ENCODE peak calls at places on chromosomes 11 and 22, in six cellular contexts. Q, D, F, H, T and K are unnamed samples.

GRCh38 chr11:66529069-66529468 is 16.8 kb downstream of the ZDHHC24 start:
- DNase-seq in D (no peak), H (no peak), T (no peak), F (no peak), Q (no peak), K (no peak)

GRCh38 chr11:86553322-86553721 is 119.1 kb downstream of the ME3 start:
- DNase-seq in T (peak), H (no peak), F (no peak), D (no peak), Q (no peak), K (no peak)

GRCh38 chr11:82811369-82811768 is 77.7 kb upstream of the FAM181B start:
- DNase-seq in T (no peak), D (no peak), H (no peak), Q (no peak), F (no peak), K (no peak)

GRCh38 chr11:123640677-123641494 is 13.5 kb downstream of the SCN3B start:
- DNase-seq in F (peak), D (no peak), H (peak), Q (peak), T (no peak), K (peak)

GRCh38 chr22:38924197-38924952 is 33.0 kb upstream of the APOBEC3A start:
- DNase-seq in F (peak), T (peak), Q (peak), H (peak), D (peak), K (peak)

GRCh38 chr11:795638-796564 is 2.2 kb downstream of the SLC25A22 start:
- DNase-seq in T (peak), H (peak), F (peak), Q (peak), D (peak), K (peak)

GRCh38 chr11:45560935-45561330 is 104.5 kb downstream of the CHST1 start:
- DNase-seq in F (no peak), T (no peak), H (no peak), D (no peak), Q (no peak), K (no peak)

GRCh38 chr11:115168229-115168671 is 336.0 kb downstream of the CADM1 start:
- DNase-seq in H (no peak), D (no peak), T (no peak), F (no peak), Q (no peak), K (no peak)

GRCh38 chr22:19382240-19382639 is 49.3 kb downstream of the HIRA start:
- DNase-seq in F (no peak), Q (no peak), H (no peak), D (no peak), T (no peak), K (no peak)

GRCh38 chr11:70270877-70271634 is 566 bp downstream of the PPFIA1 start:
- DNase-seq in T (peak), D (peak), F (peak), Q (peak), H (peak), K (peak)

GRCh38 chr11:134558916-134559616 is 147.0 kb upstream of the B3GAT1 start:
- DNase-seq in D (no peak), T (no peak), H (no peak), F (no peak), Q (no peak), K (no peak)

GRCh38 chr22:24554316-24555159 is at the start of gene GUCD1:
- DNase-seq in D (peak), H (peak), T (no peak), Q (peak), F (peak), K (peak)

GRCh38 chr11:101127699-101128570 is 1.7 kb downstream of the PGR start:
- DNase-seq in Q (peak), F (peak), T (no peak), H (peak), D (no peak), K (no peak)

GRCh38 chr22:27773236-27773550 is 28.4 kb downstream of the MN1 start:
- DNase-seq in Q (no peak), F (no peak), D (no peak), T (no peak), H (no peak), K (no peak)

GRCh38 chr11:44017443-44018126 is 30.2 kb upstream of the ACCSL start:
- DNase-seq in H (no peak), Q (peak), D (peak), T (no peak), F (no peak), K (peak)

GRCh38 chr22:49272546-49273125 is 555.0 kb downstream of the BRD1 start:
- DNase-seq in F (no peak), Q (no peak), T (no peak), D (peak), H (no peak), K (no peak)

GRCh38 chr22:29204617-29205183 is 996 bp upstream of the EMID1 start:
- DNase-seq in T (no peak), F (no peak), H (no peak), D (no peak), Q (no peak), K (no peak)

GRCh38 chr22:40560551-40560950 is 76.0 kb downstream of the MRTFA start:
- DNase-seq in D (no peak), H (peak), Q (no peak), T (no peak), F (no peak), K (peak)

GRCh38 chr11:102598272-102598671 is 26.9 kb downstream of the MMP20 start:
- DNase-seq in T (no peak), D (no peak), Q (no peak), H (no peak), F (no peak), K (no peak)

GRCh38 chr11:34175284-34176019 is 70.0 kb downstream of the NAT10 start:
- DNase-seq in D (no peak), T (no peak), F (no peak), H (no peak), Q (no peak), K (no peak)

GRCh38 chr11:66860449-66860831 is 3.6 kb downstream of the LRFN4 start:
- DNase-seq in F (no peak), H (no peak), Q (no peak), D (no peak), T (no peak), K (no peak)

DNA sequence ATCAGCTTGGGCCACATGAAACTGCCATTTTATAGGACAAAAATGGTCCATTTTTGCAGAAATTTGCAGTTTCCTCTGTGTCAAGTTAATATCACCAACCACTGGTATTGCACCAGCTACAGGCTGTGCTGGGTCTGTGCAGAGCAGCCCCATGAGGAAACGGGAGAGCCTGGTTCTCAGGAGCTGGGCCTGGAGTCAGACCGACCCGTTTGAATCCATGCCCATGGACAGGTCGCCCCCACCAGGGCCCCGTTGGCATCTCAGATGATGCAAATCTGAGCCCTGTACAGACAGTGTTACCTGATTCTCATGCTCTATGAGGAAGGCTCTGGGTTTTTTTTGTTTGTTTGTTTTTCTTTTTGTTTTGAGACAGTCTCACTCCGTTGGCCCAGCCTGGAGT is 9.8 kb upstream of the SEC14L6 start:
- DNase-seq in T (no peak), F (no peak), Q (no peak), D (no peak), H (no peak), K (no peak)
- TF ChIP-seq CTCF in T (no peak), F (no peak), Q (no peak), D (no peak), H (no peak), K (no peak)

DNA sequence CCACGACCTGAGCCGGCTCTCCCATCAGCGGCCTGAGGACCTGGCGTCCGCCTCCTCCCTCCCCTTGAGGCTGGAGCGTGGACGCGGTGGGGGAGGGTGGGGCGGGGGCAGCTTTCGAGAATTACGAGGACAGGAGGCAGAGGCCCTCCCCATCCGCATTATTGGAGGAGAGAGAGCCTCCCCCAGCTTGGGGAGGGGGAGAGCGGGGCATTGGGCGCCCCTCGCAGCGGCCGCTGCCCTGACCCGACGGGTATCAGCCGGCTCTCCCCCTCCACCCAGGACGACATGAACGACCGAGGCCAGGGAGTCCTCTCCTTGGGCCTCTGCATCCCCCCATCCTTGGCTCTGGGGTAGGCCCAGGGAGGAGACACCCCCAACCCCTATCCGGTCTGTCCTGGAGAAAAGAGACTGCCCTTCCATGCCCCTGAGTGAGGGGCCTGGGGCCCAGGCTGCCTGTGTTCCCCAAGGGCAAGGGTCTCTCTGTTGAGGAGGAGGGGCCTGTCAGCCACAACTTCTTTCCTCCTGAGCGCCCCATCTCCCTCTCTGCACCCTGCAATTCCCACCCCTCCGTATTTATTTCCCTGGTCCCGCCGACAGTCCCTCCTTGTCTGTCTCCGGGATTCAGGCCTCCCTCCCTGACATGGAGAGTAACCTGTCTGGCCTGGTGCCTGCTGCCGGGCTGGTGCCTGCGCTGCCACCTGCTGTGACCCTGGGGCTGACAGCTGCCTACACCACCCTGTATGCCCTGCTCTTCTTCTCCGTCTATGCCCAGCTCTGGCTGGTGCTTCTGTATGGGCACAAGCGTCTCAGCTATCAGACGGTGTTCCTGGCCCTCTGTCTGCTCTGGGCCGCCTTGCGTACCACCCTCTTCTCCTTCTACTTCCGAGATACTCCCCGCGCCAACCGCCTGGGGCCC is 495 bp downstream of the GPR137 start:
- DNase-seq in D (peak), Q (no peak), H (no peak), F (no peak), T (no peak), K (no peak)
- TF ChIP-seq CTCF in D (no peak), Q (no peak), H (no peak), F (no peak), T (peak), K (no peak)

GRCh38 chr11:16881074-16881709 is 133.0 kb downstream of the PLEKHA7 start:
- DNase-seq in Q (no peak), H (peak), D (peak), F (peak), T (peak), K (peak)
- TF ChIP-seq CTCF in Q (no peak), H (peak), D (no peak), F (peak), T (peak), K (peak)

GRCh38 chr11:110430267-110431211 is 791 bp downstream of the FDX1 start:
- DNase-seq in F (no peak), Q (peak), T (no peak), H (peak), D (peak), K (peak)
- TF ChIP-seq CTCF in F (peak), Q (no peak), T (no peak), H (no peak), D (no peak), K (no peak)

DNA sequence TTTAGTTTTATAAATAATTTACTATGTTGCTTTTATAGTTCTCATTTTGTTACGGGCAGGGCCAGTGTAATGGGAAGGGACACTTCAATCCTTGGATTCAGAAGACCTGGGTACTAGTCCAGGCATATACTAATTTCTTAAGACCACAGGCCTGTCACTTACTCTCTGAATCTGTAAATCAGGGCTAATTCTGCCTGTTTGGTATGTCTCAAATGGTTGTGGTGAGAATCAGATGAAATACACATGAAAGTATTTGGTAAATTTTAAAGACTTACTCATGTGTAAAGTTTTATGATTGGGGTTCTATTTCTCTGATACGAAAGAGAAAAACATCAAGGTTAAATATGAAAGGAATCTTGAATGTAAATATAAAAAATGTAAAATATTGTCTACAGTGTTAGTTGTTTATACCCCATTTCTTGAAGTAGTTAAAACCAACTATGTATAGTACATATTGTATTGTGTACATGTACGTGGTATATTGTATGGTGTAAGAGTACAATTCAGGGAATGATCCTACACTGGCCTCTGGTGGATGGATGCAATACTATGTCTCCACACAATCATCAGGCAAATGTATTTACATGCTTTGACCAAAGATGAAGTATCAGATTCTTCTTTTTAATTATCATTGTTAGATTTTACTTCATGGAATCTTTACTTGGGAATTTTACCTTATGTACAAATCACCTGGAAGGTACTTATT is 24.5 kb upstream of the RAG2 start:
- DNase-seq in F (no peak), Q (no peak), H (peak), T (peak), D (no peak), K (peak)
- TF ChIP-seq CTCF in F (peak), Q (no peak), H (peak), T (peak), D (no peak), K (peak)

GRCh38 chr11:131223198-131223975 is 147.0 kb upstream of the NTM start:
- DNase-seq in F (no peak), Q (no peak), D (no peak), H (no peak), T (peak), K (no peak)

GRCh38 chr11:131218542-131218941 is 151.9 kb upstream of the NTM start:
- DNase-seq in T (no peak), H (no peak), D (no peak), F (no peak), Q (no peak), K (no peak)

DNA sequence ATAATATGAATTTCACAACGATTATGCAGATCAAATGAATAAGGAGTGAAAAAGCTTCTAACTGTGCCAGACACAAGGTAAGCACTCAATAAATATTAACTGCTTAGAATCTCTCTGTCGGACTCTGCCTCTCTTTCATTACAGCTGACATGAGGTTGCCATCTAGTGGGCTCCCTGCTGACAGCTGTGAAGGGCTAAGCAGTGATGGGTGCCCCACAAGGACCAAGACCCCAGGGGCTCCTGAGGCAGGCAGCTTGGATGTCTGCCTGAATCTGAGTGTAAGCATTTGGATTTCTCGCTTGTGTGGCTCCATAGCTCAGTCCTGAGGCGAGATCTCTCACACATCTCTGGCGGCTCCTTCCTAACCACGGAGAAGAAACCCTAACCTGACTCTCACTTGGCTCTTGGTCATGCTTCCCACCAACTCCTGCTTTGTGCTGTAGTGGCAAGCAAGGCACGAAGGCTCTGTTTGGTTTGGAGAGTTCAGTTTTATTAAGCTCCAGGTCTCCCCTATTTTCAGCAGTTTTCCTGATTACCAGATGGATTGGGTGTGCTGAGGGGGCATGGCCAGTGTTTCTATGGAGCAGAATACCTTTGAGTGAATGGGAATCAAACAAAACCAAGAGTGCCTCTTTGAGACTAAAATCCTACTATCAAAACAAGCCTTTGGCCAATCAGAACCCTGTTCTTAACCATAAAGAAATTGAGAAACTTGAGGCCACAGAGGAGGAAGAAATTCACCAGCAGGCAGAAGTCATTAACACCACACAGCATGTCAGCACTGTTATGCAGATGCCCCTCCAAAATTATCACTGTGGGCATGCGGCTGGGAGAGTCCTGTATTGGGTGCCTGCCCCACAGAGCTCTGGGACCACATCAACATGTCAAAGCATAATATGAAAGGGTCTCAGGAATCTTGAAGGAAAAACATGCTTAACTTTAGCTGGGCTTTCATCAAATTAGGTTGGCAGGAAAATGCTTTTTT is 152.8 kb upstream of the NTM start:
- DNase-seq in T (no peak), H (peak), Q (no peak), D (no peak), F (no peak), K (peak)
- TF ChIP-seq CTCF in T (peak), H (peak), Q (no peak), D (no peak), F (peak), K (peak)

GRCh38 chr11:10679644-10680043 is 13.9 kb downstream of the IRAG1 start:
- DNase-seq in D (no peak), F (no peak), Q (no peak), T (no peak), H (no peak), K (no peak)
- TF ChIP-seq CTCF in D (no peak), F (no peak), Q (no peak), T (no peak), H (no peak), K (no peak)

GRCh38 chr11:11786771-11787170 is 55.0 kb upstream of the USP47 start:
- DNase-seq in Q (no peak), D (no peak), F (no peak), H (peak), T (no peak), K (peak)
- TF ChIP-seq CTCF in Q (no peak), D (no peak), F (peak), H (peak), T (peak), K (peak)

DNA sequence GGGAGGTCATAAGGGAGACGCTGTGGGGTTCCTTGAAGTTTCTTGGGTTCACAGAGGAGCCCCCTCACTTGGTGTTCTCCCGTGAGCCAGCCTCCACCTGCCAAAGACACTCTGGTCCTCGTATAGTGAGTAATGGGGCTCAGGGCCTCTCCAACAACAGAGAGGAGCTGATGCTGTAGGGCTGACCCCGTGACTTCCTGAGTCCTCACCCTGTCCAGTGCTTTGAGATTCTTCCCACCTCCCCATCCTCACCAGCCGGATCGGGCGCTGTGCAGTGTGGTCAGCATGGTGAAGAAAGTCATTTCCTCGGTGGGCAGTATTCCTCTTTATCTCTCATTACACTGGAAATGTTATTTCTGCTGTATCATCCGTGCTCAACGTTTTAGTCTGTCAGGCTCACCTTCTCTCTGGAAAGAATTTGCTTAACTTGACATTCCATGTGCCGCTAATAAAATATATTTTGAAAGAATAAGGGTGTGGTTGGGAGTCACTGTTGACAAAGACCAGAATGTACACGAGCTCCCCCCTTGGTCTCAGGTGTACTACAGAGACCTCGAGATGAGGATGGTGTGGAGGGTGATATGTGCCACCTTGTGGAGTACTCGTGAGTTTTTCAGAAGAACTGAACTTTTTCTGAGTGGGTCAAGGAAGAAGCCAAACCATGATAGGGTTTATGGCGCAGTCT is 25.7 kb upstream of the SCGB1A1 start:
- DNase-seq in H (no peak), F (no peak), Q (no peak), T (peak), D (no peak), K (no peak)
- TF ChIP-seq CTCF in H (no peak), F (no peak), Q (no peak), T (peak), D (no peak), K (no peak)